ENCODE peak calls at places on chromosomes 11 and 22, in nine cellular contexts. Q is neural crest cell, P is fibroblast of mammary gland, O is epithelial cell of esophagus, D is Calu3, C is PC-9, L is IMR-90, B is cardiac muscle cell, S is choroid plexus epithelial cell. G is an unnamed sample.

GRCh38 chr11:83088965-83089364 is 17.3 kb upstream of the RAB30 start:
- DNase-seq in O (no peak), C (no peak), P (no peak), L (no peak), B (no peak), Q (no peak), S (peak; percentile 29), D (no peak), G (no peak)

GRCh38 chr11:34345991-34346480 is 11.8 kb downstream of the ABTB2 start:
- DNase-seq in Q (no peak), L (peak; percentile 24), B (peak; percentile 43), O (no peak), S (peak; percentile 66), D (no peak), C (no peak), P (peak; percentile 69), G (no peak)

GRCh38 chr22:44723801-44724200 is 21.8 kb downstream of the PRR5 start:
- DNase-seq in L (peak; percentile 49), B (no peak), D (no peak), O (peak; percentile 48), S (peak; percentile 58), P (peak; percentile 52), Q (no peak), C (no peak), G (no peak)

GRCh38 chr22:34765115-34765514 is 300.8 kb upstream of the ISX start:
- DNase-seq in B (no peak), S (no peak), O (no peak), Q (no peak), L (no peak), D (no peak), C (no peak), P (no peak), G (no peak)

GRCh38 chr11:113408206-113408605 is 20.6 kb downstream of the ANKK1 start:
- DNase-seq in O (no peak), S (no peak), L (no peak), P (no peak), C (no peak), D (no peak), B (no peak), Q (no peak), G (no peak)

GRCh38 chr22:25840162-25840561 is 98.2 kb downstream of the MYO18B start:
- DNase-seq in C (no peak), L (no peak), O (no peak), D (no peak), P (no peak), S (no peak), B (peak; percentile 8), Q (no peak), G (peak; percentile 44)

GRCh38 chr22:32831571-32831970 is 30.1 kb downstream of the TIMP3 start:
- DNase-seq in O (no peak), D (no peak), P (no peak), C (no peak), L (no peak), B (no peak), S (no peak), Q (no peak), G (no peak)

GRCh38 chr11:17810736-17811135 is 76.2 kb downstream of the KCNC1 start:
- DNase-seq in Q (no peak), O (peak; percentile 20), P (peak; percentile 61), L (peak; percentile 52), S (peak; percentile 69), D (no peak), C (peak; percentile 24), B (peak; percentile 53), G (peak; percentile 15)

GRCh38 chr11:28702450-28702790 is 594.2 kb downstream of the METTL15 start:
- DNase-seq in S (no peak), Q (no peak), D (no peak), O (no peak), C (no peak), P (no peak), L (no peak), B (no peak), G (no peak)

GRCh38 chr22:30206964-30207363 is 39.6 kb downstream of the LIF start:
- DNase-seq in B (peak; percentile 43), C (peak; percentile 87), S (peak; percentile 97), Q (no peak), L (peak; percentile 99), P (peak; percentile 96), D (peak; percentile 92), O (peak; percentile 92), G (peak; percentile 43)

GRCh38 chr22:24216541-24217209 is 28.2 kb downstream of the GGT5 start:
- DNase-seq in Q (no peak), P (no peak), S (no peak), B (no peak), D (no peak), O (no peak), C (no peak), L (no peak), G (no peak)

GRCh38 chr11:104254347-104254746 is 90.4 kb upstream of the PDGFD start:
- DNase-seq in D (peak; percentile 40), L (no peak), C (peak; percentile 3), B (peak; percentile 79), Q (peak; percentile 39), P (peak; percentile 29), O (peak; percentile 69), S (peak; percentile 67), G (peak; percentile 50)

GRCh38 chr11:86958259-86958658 is 3.1 kb upstream of the FZD4 start:
- DNase-seq in Q (no peak), L (no peak), B (peak; percentile 51), D (no peak), C (no peak), P (no peak), S (no peak), O (no peak), G (no peak)

GRCh38 chr11:112844530-112844929 is 116.7 kb upstream of the NCAM1 start:
- DNase-seq in P (no peak), L (no peak), Q (no peak), C (no peak), S (no peak), D (no peak), B (no peak), O (no peak), G (no peak)

GRCh38 chr22:39715778-39716495 is 145.4 kb downstream of the CACNA1I start:
- DNase-seq in B (no peak), S (no peak), C (no peak), O (no peak), Q (no peak), L (no peak), P (no peak), D (no peak), G (no peak)

GRCh38 chr11:84855846-84856245 is 771.3 kb downstream of the DLG2 start:
- DNase-seq in B (no peak), Q (no peak), S (peak; percentile 73), L (peak; percentile 47), C (no peak), D (no peak), O (peak; percentile 49), P (peak; percentile 55), G (no peak)

GRCh38 chr22:40418366-40419201 is 48.2 kb downstream of the SGSM3 start:
- DNase-seq in C (no peak), S (no peak), O (no peak), B (no peak), L (peak; percentile 56), D (no peak), Q (no peak), P (peak; percentile 15), G (peak; percentile 32)

GRCh38 chr11:68436985-68437926 is 23.3 kb upstream of the PPP6R3 start:
- DNase-seq in B (no peak), S (peak; percentile 73), D (peak; percentile 17), C (no peak), L (peak; percentile 72), P (peak; percentile 92), O (peak; percentile 72), Q (no peak), G (no peak)
- TF ChIP-seq CTCF in B (peak; percentile 56), S (no peak), D (no peak), C (no peak), L (no peak), P (peak; percentile 12), O (no peak), Q (no peak), G (no peak)

GRCh38 chr22:50576070-50576469 is 2.2 kb downstream of the CPT1B start:
- DNase-seq in S (peak; percentile 72), C (peak; percentile 24), O (peak; percentile 67), P (peak; percentile 56), B (peak; percentile 60), D (peak; percentile 27), Q (peak; percentile 22), L (peak; percentile 44), G (peak; percentile 20)
- TF ChIP-seq CTCF in S (peak; percentile 68), C (peak; percentile 57), O (peak; percentile 28), P (peak; percentile 41), B (peak; percentile 49), D (no peak), Q (peak; percentile 35), L (peak; percentile 60), G (peak; percentile 36)

GRCh38 chr11:63641727-63642126 is 27.5 kb upstream of the PLAAT3 start:
- DNase-seq in Q (no peak), B (no peak), C (no peak), O (no peak), S (peak; percentile 46), L (peak; percentile 10), D (no peak), P (peak; percentile 37), G (no peak)

GRCh38 chr11:63635762-63636465 is 21.7 kb upstream of the PLAAT3 start:
- DNase-seq in D (peak; percentile 80), Q (peak; percentile 71), B (peak; percentile 67), C (peak; percentile 66), L (peak; percentile 63), P (peak; percentile 69), O (peak; percentile 56), S (peak; percentile 82), G (peak; percentile 73)

GRCh38 chr11:63643205-63643604 is 28.0 kb downstream of the ATL3 start:
- DNase-seq in D (no peak), Q (no peak), L (no peak), C (no peak), S (no peak), O (no peak), P (no peak), B (no peak), G (no peak)

DNA sequence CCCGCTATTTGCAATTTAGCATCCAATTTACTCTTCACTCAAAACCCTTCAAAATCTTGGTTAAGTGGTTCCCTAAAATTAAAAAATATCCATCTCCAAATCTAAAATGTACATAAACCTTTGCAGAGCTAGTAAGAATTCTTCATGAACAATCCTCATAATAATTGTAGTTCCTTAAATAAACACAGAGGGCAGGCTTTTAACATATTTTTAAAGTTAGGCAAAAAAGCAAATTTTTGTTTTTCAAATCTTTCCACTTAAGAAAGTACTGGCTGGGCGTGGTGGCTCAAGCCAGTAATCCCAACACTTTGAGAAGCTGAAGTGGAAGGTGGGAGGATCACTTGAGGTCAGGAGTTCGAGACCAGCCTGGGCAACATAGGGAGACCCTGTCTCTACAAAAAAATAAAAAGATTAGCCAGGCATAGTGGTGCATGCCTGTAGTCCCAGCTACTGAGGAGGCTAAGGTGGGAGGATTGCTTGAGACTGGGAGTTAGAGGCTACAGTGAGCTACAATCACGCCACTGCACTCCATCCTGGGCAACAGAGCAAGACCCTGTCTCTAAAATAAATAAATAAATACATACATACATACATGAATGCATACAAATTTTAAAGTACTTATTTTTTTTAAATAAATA is 25.1 kb upstream of the PLAAT3 start:
- DNase-seq in S (peak; percentile 42), Q (no peak), P (peak; percentile 56), O (no peak), B (no peak), C (no peak), D (no peak), L (peak; percentile 27), G (no peak)
- TF ChIP-seq CTCF in S (peak; percentile 34), Q (peak; percentile 66), P (peak; percentile 33), O (peak; percentile 12), B (peak; percentile 31), C (peak; percentile 80), D (peak; percentile 9), L (peak; percentile 45), G (peak; percentile 28)

GRCh38 chr22:50190182-50190951 is 4.7 kb downstream of the TRABD start:
- DNase-seq in S (peak; percentile 67), C (peak; percentile 89), Q (no peak), O (peak; percentile 81), L (no peak), D (peak; percentile 80), B (peak; percentile 43), P (peak; percentile 52), G (peak; percentile 48)
- TF ChIP-seq CTCF in S (peak; percentile 51), C (peak; percentile 54), Q (no peak), O (peak; percentile 41), L (peak; percentile 24), D (peak; percentile 57), B (peak; percentile 32), P (no peak), G (no peak)